ENCODE peak calls at places on chromosome 7, in four cellular contexts. U, M, P and A are unnamed samples.

GRCh38 chr7:91293136-91293535 is 28.9 kb downstream of the FZD1 start:
- DNase-seq in P (no peak), M (no peak), U (no peak), A (no peak)

GRCh38 chr7:71626206-71626605 is 494.3 kb downstream of the GALNT17 start:
- DNase-seq in P (no peak), M (no peak), U (no peak), A (peak; percentile 13)

GRCh38 chr7:105910172-105910571 is 33.8 kb upstream of the ATXN7L1 start:
- DNase-seq in U (no peak), P (no peak), M (no peak), A (no peak)

GRCh38 chr7:106039486-106040060 is 72.5 kb downstream of the SYPL1 start:
- DNase-seq in P (no peak), U (peak; percentile 32), M (peak; percentile 92), A (peak; percentile 96)

GRCh38 chr7:151045262-151045661 is 3.1 kb upstream of the ASIC3 start:
- DNase-seq in P (no peak), U (no peak), M (no peak), A (no peak)

GRCh38 chr7:29840701-29841100 is 34.4 kb downstream of the WIPF3 start:
- DNase-seq in P (no peak), U (no peak), M (no peak), A (no peak)

GRCh38 chr7:112788778-112789343 is 1.3 kb downstream of the TMEM168 start:
- DNase-seq in M (no peak), P (no peak), U (no peak), A (no peak)

GRCh38 chr7:47757946-47758371 is 176.0 kb upstream of the TNS3 start:
- DNase-seq in M (peak; percentile 73), U (peak; percentile 70), P (peak; percentile 41), A (peak; percentile 97)

GRCh38 chr7:90842430-90842788 is 246.3 kb downstream of the CDK14 start:
- DNase-seq in M (no peak), P (no peak), U (no peak), A (no peak)

GRCh38 chr7:100374601-100375000 is 1.3 kb downstream of the PILRA start:
- DNase-seq in M (no peak), U (no peak), P (no peak), A (no peak)

GRCh38 chr7:86923530-86923929 is 135.9 kb downstream of the ELAPOR2 start:
- DNase-seq in M (no peak), P (no peak), U (no peak), A (no peak)

GRCh38 chr7:30175171-30175570 is 40.4 kb downstream of the MTURN start:
- DNase-seq in M (no peak), U (no peak), P (no peak), A (peak; percentile 12)

GRCh38 chr7:41977165-41977651 is 259.8 kb downstream of the GLI3 start:
- DNase-seq in P (no peak), M (peak; percentile 75), U (peak; percentile 64), A (peak; percentile 84)

GRCh38 chr7:155964543-155964942 is 152.3 kb upstream of the SHH start:
- DNase-seq in U (no peak), M (no peak), P (peak; percentile 74), A (no peak)

GRCh38 chr7:10412426-10413019 is 561.1 kb upstream of the PHF14 start:
- DNase-seq in P (no peak), M (peak; percentile 1), U (peak; percentile 71), A (peak; percentile 51)

GRCh38 chr7:14504134-14504533 is 398.4 kb downstream of the DGKB start:
- DNase-seq in P (no peak), U (no peak), M (no peak), A (no peak)

GRCh38 chr7:92135490-92135889 is 1.2 kb upstream of the CYP51A1 start:
- DNase-seq in U (peak; percentile 54), M (no peak), P (no peak), A (no peak)

GRCh38 chr7:22140597-22140996 is 194.9 kb upstream of the CDCA7L start:
- DNase-seq in P (no peak), M (no peak), U (no peak), A (no peak)

GRCh38 chr7:5709347-5709950 is 72.0 kb downstream of the RNF216 start:
- DNase-seq in U (no peak), P (no peak), M (peak; percentile 33), A (peak; percentile 86)

GRCh38 chr7:159030490-159031134 is 114.1 kb downstream of the VIPR2 start:
- DNase-seq in M (no peak), P (peak; percentile 64), U (peak; percentile 83), A (no peak)

GRCh38 chr7:128904381-128905197 is 5.9 kb downstream of the KCP start:
- DNase-seq in M (peak; percentile 56), U (peak; percentile 68), P (no peak), A (peak; percentile 74)

GRCh38 chr7:25759748-25760147 is 392.2 kb upstream of the NFE2L3 start:
- DNase-seq in U (no peak), P (no peak), M (no peak), A (no peak)

GRCh38 chr7:101589976-101590662 is 39.0 kb downstream of the MYL10 start:
- DNase-seq in M (no peak), U (no peak), P (no peak), A (no peak)

GRCh38 chr7:16062269-16062668 is 359.1 kb downstream of the CRPPA start:
- DNase-seq in M (peak; percentile 75), U (no peak), P (no peak), A (peak; percentile 68)

GRCh38 chr7:27110163-27110976 is 7.9 kb upstream of the HOXA2 start:
- DNase-seq in M (peak; percentile 92), U (peak; percentile 67), P (no peak), A (no peak)

GRCh38 chr7:134473861-134474291 is 15.0 kb upstream of the AKR1B1 start:
- DNase-seq in P (no peak), U (no peak), M (peak; percentile 64), A (no peak)

GRCh38 chr7:127847641-127848040 is 183.6 kb downstream of the LRRC4 start:
- DNase-seq in P (no peak), U (no peak), M (no peak), A (no peak)

GRCh38 chr7:26388256-26388655 is 96.6 kb downstream of the SNX10 start:
- DNase-seq in P (no peak), M (no peak), U (no peak), A (no peak)

GRCh38 chr7:69992938-69993337 is 394.7 kb downstream of the AUTS2 start:
- DNase-seq in M (no peak), P (no peak), U (no peak), A (no peak)

GRCh38 chr7:90736968-90737939 is 141.1 kb downstream of the CDK14 start:
- DNase-seq in U (no peak), M (no peak), P (no peak), A (no peak)

GRCh38 chr7:131007439-131008330 is 273.7 kb upstream of the KLF14 start:
- DNase-seq in U (peak; percentile 87), P (peak; percentile 73), M (peak; percentile 79), A (peak; percentile 94)

GRCh38 chr7:51456471-51457060 is 140.0 kb upstream of the COBL start:
- DNase-seq in U (no peak), P (no peak), M (no peak), A (no peak)

GRCh38 chr7:95899919-95900513 is 127.7 kb downstream of the DYNC1I1 start:
- DNase-seq in U (no peak), M (no peak), P (no peak), A (no peak)

GRCh38 chr7:95893484-95893883 is 121.1 kb downstream of the DYNC1I1 start:
- DNase-seq in P (no peak), U (no peak), M (no peak), A (no peak)

GRCh38 chr7:95901006-95901405 is 128.7 kb downstream of the DYNC1I1 start:
- DNase-seq in P (no peak), M (no peak), U (no peak), A (no peak)

DNA sequence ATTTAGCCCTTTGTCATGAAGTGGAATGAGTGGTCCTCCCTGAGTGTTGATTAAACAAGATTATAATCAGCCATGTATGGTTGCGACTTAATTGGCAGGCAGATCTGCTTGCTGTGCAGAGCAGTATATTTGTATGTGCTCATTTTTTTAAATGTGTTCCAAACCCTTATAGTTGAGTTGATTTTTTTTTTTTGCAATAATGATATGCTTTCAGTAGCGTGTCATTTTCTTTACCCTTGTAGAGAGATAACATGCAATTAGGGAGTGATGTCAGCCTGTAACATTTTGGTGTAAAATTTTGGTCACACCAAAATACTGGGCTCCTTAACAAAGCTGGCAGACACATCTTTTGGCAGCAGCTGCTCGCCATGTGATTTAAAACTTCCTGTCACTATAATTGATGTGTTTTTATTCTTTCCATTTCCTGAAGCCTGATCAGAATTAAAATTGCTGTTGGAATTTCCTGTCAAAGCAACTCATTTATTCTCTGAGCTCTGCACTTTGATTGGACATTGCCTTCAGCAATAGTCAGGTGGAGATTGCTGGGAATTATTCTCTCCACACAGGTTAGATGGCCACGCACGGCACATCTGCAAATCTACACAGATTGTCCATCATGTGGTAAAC is 125.3 kb downstream of the DYNC1I1 start:
- DNase-seq in U (no peak), P (no peak), M (no peak), A (no peak)
- H3K9me3 ChIP-seq in U (no peaks in the 10 kb centered on the region), P (no peaks in the 10 kb centered on the region), M (no peaks in the 10 kb centered on the region), A (no peaks in the 10 kb centered on the region)

GRCh38 chr7:103778929-103779328 is 210.5 kb downstream of the RELN start:
- DNase-seq in M (no peak), U (no peak), P (no peak), A (no peak)

GRCh38 chr7:103781409-103781808 is 208.0 kb downstream of the RELN start:
- DNase-seq in M (no peak), U (no peak), P (no peak), A (no peak)

DNA sequence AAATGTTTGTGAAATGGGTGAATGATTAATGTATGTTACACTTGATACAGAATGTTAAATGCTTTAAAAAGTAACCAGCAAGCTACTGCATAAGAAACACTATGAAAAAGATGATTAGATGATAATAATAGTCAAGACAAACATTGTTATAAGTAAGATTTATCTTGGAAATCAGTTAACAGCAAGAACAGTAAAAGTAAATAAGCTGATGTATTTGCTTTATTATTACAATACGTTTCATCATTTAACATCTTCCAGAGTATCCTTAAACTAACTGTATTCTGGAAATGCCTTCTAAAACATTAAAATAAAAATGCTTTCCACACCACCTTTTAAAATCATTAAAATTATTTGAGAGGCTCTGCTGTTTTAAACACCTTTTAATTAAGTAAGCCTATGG is 204.6 kb downstream of the RELN start:
- DNase-seq in U (no peak), M (no peak), P (no peak), A (no peak)
- H3K4me1 ChIP-seq in U (no peaks in the 10 kb centered on the region), M (no peaks in the 10 kb centered on the region), P (no peaks in the 10 kb centered on the region), A (no peaks in the 10 kb centered on the region)

DNA sequence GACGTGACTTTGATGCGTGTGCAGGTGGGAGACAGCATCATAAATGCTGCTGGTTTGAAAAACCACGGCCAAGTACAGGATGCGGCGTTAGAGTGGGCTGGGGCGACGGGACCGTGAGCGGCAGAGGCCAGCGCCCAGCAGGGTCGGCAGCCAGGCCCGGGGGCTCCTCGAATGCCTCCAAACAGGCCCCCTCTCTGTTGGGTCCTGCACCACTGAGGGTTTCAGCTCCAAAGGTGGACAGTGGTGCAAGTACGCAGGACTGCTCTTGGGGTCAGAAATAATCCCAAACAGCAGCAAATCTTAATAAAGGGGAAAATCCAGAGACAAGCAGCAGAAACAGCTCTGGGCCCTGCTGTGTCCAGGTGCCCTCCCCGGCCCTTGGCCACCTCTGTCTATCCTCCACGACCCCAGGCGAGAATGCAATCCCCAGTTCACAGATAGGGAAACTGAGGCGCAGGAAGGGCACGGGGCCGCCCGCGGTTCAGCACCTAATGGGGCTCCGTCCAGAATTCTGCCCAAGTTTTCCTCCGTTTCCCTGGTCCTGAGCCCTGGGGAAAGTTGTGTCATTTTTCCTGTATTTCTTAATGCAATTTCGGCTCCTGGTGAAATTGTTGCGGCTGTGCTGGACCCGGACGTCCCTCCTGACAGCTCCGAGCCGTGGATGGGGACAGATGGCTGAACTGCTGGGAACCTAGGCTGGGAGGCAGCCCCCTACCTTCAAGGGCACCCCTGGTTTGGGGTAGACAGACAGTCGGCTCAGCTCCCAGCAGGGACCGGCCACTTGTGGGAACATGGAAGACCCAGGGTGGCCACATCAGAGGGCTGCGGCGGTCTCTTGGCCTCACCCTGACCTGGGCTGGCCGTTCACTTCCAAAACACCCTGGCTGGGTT is 97.4 kb downstream of the FOXL3 start:
- DNase-seq in P (peak; percentile 17), M (no peak), U (no peak), A (no peak)
- H3K9me3 ChIP-seq in P (peaks cover 11% of the 10 kb centered on the region), M (peaks cover 15% of the 10 kb centered on the region), U (no peaks in the 10 kb centered on the region), A (peaks cover 29% of the 10 kb centered on the region)

GRCh38 chr7:139725843-139726484 is 51.8 kb downstream of the HIPK2 start:
- DNase-seq in U (no peak), M (no peak), P (no peak), A (no peak)
- H3K4me1 ChIP-seq in U (peaks cover 23% of the 10 kb centered on the region), M (peaks cover 39% of the 10 kb centered on the region), P (peaks cover 43% of the 10 kb centered on the region), A (peaks cover 83% of the 10 kb centered on the region)